ENCODE peak calls at places on chromosomes 12 and 14, in nine cellular contexts. T is HCT116; A is smooth muscle cell of the brain vasculature; Y is HTR-8/SVneo; N is EL; X is activated naive CD8-positive, alpha-beta T cell treated with anti-CD3 and anti-CD28 coated beads, Interleukin-2, amount 50 U/mL, for 16 hours; Q is lower lobe of right lung; C is endothelial cell; G is AG09309. D is an unnamed sample.

GRCh38 chr12:23927907-23928306 is 21.6 kb downstream of the SOX5 start:
- DNase-seq in C (no peak), T (no peak), A (no peak), Y (no peak), X (no peak), N (no peak), Q (no peak), G (no peak), D (no peak)

GRCh38 chr12:49092086-49092815 is 2.4 kb downstream of the DHH start:
- DNase-seq in X (peak; percentile 34), T (no peak), N (peak; percentile 75), Y (peak; percentile 69), C (peak; percentile 64), G (no peak), A (no peak), Q (no peak), D (no peak)

GRCh38 chr12:132373967-132374820 is 44.8 kb upstream of the GALNT9 start:
- DNase-seq in T (no peak), Y (peak; percentile 50), C (no peak), N (peak; percentile 7), X (no peak), G (no peak), A (no peak), Q (no peak), D (no peak)

GRCh38 chr14:21825147-21825743 is 151.6 kb upstream of the OR4E1 start:
- DNase-seq in X (no peak), N (peak; percentile 21), T (peak; percentile 48), G (no peak), C (peak; percentile 41), Y (peak; percentile 15), A (no peak), Q (no peak), D (no peak)

GRCh38 chr12:96205909-96206308 is 11.7 kb downstream of the ELK3 start:
- DNase-seq in X (no peak), A (no peak), T (no peak), Y (no peak), N (no peak), C (no peak), Q (no peak), G (no peak), D (no peak)

GRCh38 chr14:74852922-74853530 is 22.9 kb downstream of the PROX2 start:
- DNase-seq in A (no peak), G (no peak), X (no peak), Q (no peak), C (no peak), Y (no peak), N (peak; percentile 61), T (no peak), D (no peak)

GRCh38 chr12:124906606-124907261 is 7.7 kb downstream of the UBC start:
- DNase-seq in N (peak; percentile 87), Y (peak; percentile 73), C (peak; percentile 93), X (peak; percentile 84), Q (peak; percentile 82), T (peak; percentile 94), A (peak; percentile 78), G (peak; percentile 75), D (peak; percentile 76)

GRCh38 chr12:27821259-27821973 is 41.4 kb upstream of the MANSC4 start:
- DNase-seq in Y (peak; percentile 90), T (peak; percentile 77), C (peak; percentile 61), A (peak; percentile 41), Q (no peak), G (peak; percentile 38), N (peak; percentile 79), X (no peak), D (no peak)

GRCh38 chr12:96302706-96303310 is 97.4 kb downstream of the CDK17 start:
- DNase-seq in Y (no peak), G (no peak), X (no peak), Q (no peak), T (no peak), C (no peak), N (no peak), A (no peak), D (no peak)

GRCh38 chr12:96378319-96378718 is 21.9 kb downstream of the CDK17 start:
- DNase-seq in G (no peak), T (no peak), X (no peak), C (no peak), Q (no peak), Y (no peak), A (no peak), N (no peak), D (no peak)

GRCh38 chr12:124655317-124656213 is 88.2 kb upstream of the NCOR2 start:
- DNase-seq in X (no peak), Q (no peak), C (no peak), N (peak; percentile 85), T (no peak), G (no peak), A (peak; percentile 99), Y (peak; percentile 49), D (peak; percentile 91)

GRCh38 chr12:59927041-59927440 is 331.2 kb downstream of the SLC16A7 start:
- DNase-seq in Y (no peak), N (peak; percentile 15), T (no peak), A (no peak), G (no peak), Q (no peak), X (no peak), C (no peak), D (no peak)

GRCh38 chr12:123478762-123479161 is 20.8 kb downstream of the SNRNP35 start:
- DNase-seq in X (no peak), G (no peak), T (no peak), Y (no peak), N (peak; percentile 23), Q (no peak), C (no peak), A (peak; percentile 9), D (peak; percentile 81)

GRCh38 chr14:94026886-94027469 is 838 bp downstream of the OTUB2 start:
- DNase-seq in X (no peak), Q (no peak), T (no peak), G (no peak), A (no peak), Y (no peak), N (no peak), C (no peak), D (no peak)

GRCh38 chr12:56932146-56932545 is 2.1 kb downstream of the SDR9C7 start:
- DNase-seq in N (no peak), C (no peak), A (no peak), Y (no peak), G (no peak), T (no peak), Q (no peak), X (no peak), D (no peak)

GRCh38 chr12:40903040-40903439 is 210.8 kb downstream of the CNTN1 start:
- DNase-seq in N (no peak), C (peak; percentile 40), Y (no peak), A (no peak), Q (no peak), T (no peak), G (no peak), X (no peak), D (no peak)

GRCh38 chr12:102478416-102479098 is 1.8 kb downstream of the IGF1 start:
- DNase-seq in Q (no peak), T (no peak), Y (no peak), G (no peak), C (no peak), N (no peak), X (peak; percentile 7), A (no peak), D (no peak)

GRCh38 chr12:47458273-47458672 is 247.6 kb downstream of the RPAP3 start:
- DNase-seq in C (no peak), G (no peak), Y (no peak), T (peak; percentile 3), X (no peak), N (peak; percentile 9), Q (no peak), A (no peak), D (no peak)

GRCh38 chr12:14560904-14561574 is 6.6 kb downstream of the PLBD1 start:
- DNase-seq in A (no peak), Y (no peak), N (no peak), C (no peak), Q (no peak), X (no peak), G (no peak), T (no peak), D (no peak)

GRCh38 chr14:105192866-105193731 is 12.0 kb upstream of the NUDT14 start:
- DNase-seq in A (no peak), G (no peak), N (peak; percentile 35), Y (no peak), X (no peak), T (no peak), Q (no peak), C (peak; percentile 60), D (no peak)

GRCh38 chr14:95482967-95483842 is 33.2 kb downstream of the SYNE3 start:
- DNase-seq in N (peak; percentile 94), G (peak; percentile 87), T (peak; percentile 46), Q (peak; percentile 64), X (no peak), C (no peak), A (peak; percentile 84), Y (peak; percentile 92), D (peak; percentile 87)

GRCh38 chr12:88723219-88723618 is 142.9 kb upstream of the KITLG start:
- DNase-seq in X (no peak), Y (no peak), C (no peak), A (no peak), T (no peak), N (peak; percentile 39), G (peak; percentile 70), Q (no peak), D (no peak)

GRCh38 chr12:16844875-16845274 is 238.9 kb upstream of the LMO3 start:
- DNase-seq in G (no peak), Y (no peak), C (no peak), A (no peak), Q (no peak), T (no peak), X (no peak), N (no peak), D (no peak)

GRCh38 chr14:100290607-100291304 is 15.5 kb downstream of the SLC25A29 start:
- DNase-seq in G (no peak), Q (no peak), Y (no peak), X (no peak), T (no peak), A (no peak), C (no peak), N (no peak), D (peak; percentile 18)

GRCh38 chr12:108609535-108610335 is 11.9 kb upstream of the TMEM119 start:
- DNase-seq in Q (peak; percentile 58), C (no peak), T (no peak), X (no peak), A (peak; percentile 62), G (peak; percentile 80), Y (no peak), N (peak; percentile 59), D (peak; percentile 85)

GRCh38 chr12:6950944-6951540 is at the start of gene PTPN6:
- DNase-seq in N (no peak), G (no peak), Q (peak; percentile 92), C (no peak), Y (no peak), X (peak; percentile 55), A (no peak), T (no peak), D (peak; percentile 86)

GRCh38 chr14:77442196-77442595 is 15.2 kb downstream of the VIPAS39 start:
- DNase-seq in Y (no peak), A (no peak), N (no peak), Q (no peak), T (no peak), X (no peak), G (no peak), C (no peak), D (no peak)

GRCh38 chr12:121610239-121611149 is 15.8 kb upstream of the ORAI1 start:
- DNase-seq in N (peak; percentile 24), T (no peak), Q (no peak), G (no peak), Y (no peak), A (no peak), X (no peak), C (no peak), D (no peak)

GRCh38 chr14:89625208-89625987 is 208.4 kb upstream of the FOXN3 start:
- DNase-seq in T (no peak), A (no peak), Y (no peak), X (no peak), C (no peak), G (no peak), Q (no peak), N (no peak), D (peak; percentile 52)

GRCh38 chr12:96809522-96809921 is 97.5 kb upstream of the NEDD1 start:
- DNase-seq in X (no peak), N (no peak), A (no peak), G (no peak), C (no peak), Q (no peak), Y (no peak), T (no peak), D (no peak)

GRCh38 chr12:15937902-15938301 is 26.8 kb downstream of the DERA start:
- DNase-seq in Q (no peak), C (no peak), X (no peak), Y (no peak), N (no peak), A (no peak), T (no peak), G (no peak), D (no peak)